ENCODE peak calls at places on chromosomes 4 and X, in six cellular contexts. J, R, K, E, S and L are unnamed samples.

GRCh38 chr4:157242871-157243270 is 22.3 kb downstream of the GRIA2 start:
- DNase-seq in K (no peak), J (no peak), S (no peak), R (no peak), E (no peak), L (no peak)

GRCh38 chrX:153460826-153461225 is 9.6 kb downstream of the HAUS7 start:
- DNase-seq in J (peak), S (no peak), R (peak), E (peak), K (no peak), L (no peak)

GRCh38 chr4:71206763-71207162 is 132.1 kb upstream of the SLC4A4 start:
- DNase-seq in K (no peak), R (no peak), S (no peak), J (no peak), E (no peak), L (no peak)

GRCh38 chr4:104989363-104989762 is 157.3 kb upstream of the TET2 start:
- DNase-seq in K (peak), J (no peak), R (no peak), E (no peak), S (no peak), L (no peak)

GRCh38 chr4:13656569-13656988 is 29.1 kb upstream of the BOD1L1 start:
- DNase-seq in R (peak), J (peak), S (peak), E (peak), K (peak), L (no peak)

GRCh38 chr4:146654976-146655761 is 16.5 kb downstream of the POU4F2 start:
- DNase-seq in S (no peak), E (no peak), R (no peak), K (no peak), J (no peak), L (no peak)

GRCh38 chrX:101368800-101369199 is 17.2 kb downstream of the BTK start:
- DNase-seq in J (no peak), R (no peak), E (no peak), S (no peak), K (no peak), L (no peak)

GRCh38 chrX:12709047-12709446 is 82.2 kb upstream of the PRPS2 start:
- DNase-seq in R (no peak), J (no peak), E (no peak), K (no peak), S (no peak), L (no peak)

GRCh38 chr4:38538517-38538916 is 125.5 kb upstream of the KLF3 start:
- DNase-seq in S (no peak), J (no peak), K (no peak), E (no peak), R (no peak), L (no peak)

GRCh38 chr4:80608285-80608980 is 272.9 kb downstream of the CFAP299 start:
- DNase-seq in K (no peak), S (no peak), J (no peak), E (no peak), R (no peak), L (no peak)

GRCh38 chr4:105596676-105597075 is 44.3 kb downstream of the ARHGEF38 start:
- DNase-seq in S (no peak), E (no peak), J (no peak), K (no peak), R (no peak), L (no peak)

GRCh38 chrX:72545990-72546389 is 26.7 kb downstream of the HDAC8 start:
- DNase-seq in K (no peak), R (no peak), E (no peak), J (no peak), S (no peak), L (no peak)

GRCh38 chrX:140501321-140501720 is 3.5 kb downstream of the SOX3 start:
- DNase-seq in K (no peak), S (no peak), R (no peak), E (no peak), J (no peak), L (no peak)